ENCODE peak calls at places on chromosomes 4 and X, in four cellular contexts. P, X, Z and K are unnamed samples.
A peak's percentile ranks its signal among the peaks of the same experiment; 100 is the strongest.

GRCh38 chr4:101183658-101184373 is 163.5 kb downstream of the PPP3CA start:
- DNase-seq in P (no peak), Z (no peak), X (no peak), K (no peak)

GRCh38 chr4:9867746-9868425 is 86.5 kb downstream of the DRD5 start:
- DNase-seq in X (no peak), P (no peak), Z (no peak), K (no peak)

GRCh38 chrX:140733766-140734342 is 24.3 kb downstream of the LINC00632 start:
- DNase-seq in P (peak; percentile 68), Z (no peak), X (peak; percentile 11), K (peak; percentile 11)

GRCh38 chr4:41883988-41884737 is 51.1 kb upstream of the TMEM33 start:
- DNase-seq in X (no peak), Z (no peak), P (no peak), K (no peak)

GRCh38 chr4:47531241-47531953 is 46.3 kb downstream of the ATP10D start:
- DNase-seq in P (peak; percentile 84), Z (peak; percentile 50), X (no peak), K (peak; percentile 81)

GRCh38 chr4:33709247-33709646 is 2535.1 kb downstream of the ARAP2 start:
- DNase-seq in Z (no peak), X (no peak), P (peak; percentile 67), K (no peak)

GRCh38 chr4:48970471-48970921 is 15.6 kb upstream of the CWH43 start:
- DNase-seq in Z (no peak), X (no peak), P (no peak), K (no peak)

GRCh38 chr4:20773144-20773997 is 73.1 kb downstream of the PACRGL start:
- DNase-seq in X (peak; percentile 38), P (peak; percentile 79), Z (no peak), K (peak; percentile 81)

GRCh38 chrX:46574337-46574940 is 874 bp downstream of the CHST7 start:
- DNase-seq in Z (no peak), X (no peak), P (peak; percentile 37), K (peak; percentile 29)

GRCh38 chrX:81377329-81377728 is 175.4 kb downstream of the SH3BGRL start:
- DNase-seq in P (peak; percentile 45), Z (no peak), X (no peak), K (peak; percentile 36)

GRCh38 chr4:10083331-10083769 is 33.2 kb downstream of the WDR1 start:
- DNase-seq in X (peak; percentile 9), P (no peak), Z (no peak), K (no peak)

GRCh38 chr4:78653655-78654054 is 102.1 kb downstream of the ANXA3 start:
- DNase-seq in X (no peak), Z (no peak), P (no peak), K (peak; percentile 44)

GRCh38 chr4:38166082-38166481 is 205.9 kb downstream of the PTTG2 start:
- DNase-seq in Z (no peak), X (no peak), P (no peak), K (no peak)
- TF ChIP-seq CTCF in Z (no peak), X (no peak), P (no peak), K (no peak)

DNA sequence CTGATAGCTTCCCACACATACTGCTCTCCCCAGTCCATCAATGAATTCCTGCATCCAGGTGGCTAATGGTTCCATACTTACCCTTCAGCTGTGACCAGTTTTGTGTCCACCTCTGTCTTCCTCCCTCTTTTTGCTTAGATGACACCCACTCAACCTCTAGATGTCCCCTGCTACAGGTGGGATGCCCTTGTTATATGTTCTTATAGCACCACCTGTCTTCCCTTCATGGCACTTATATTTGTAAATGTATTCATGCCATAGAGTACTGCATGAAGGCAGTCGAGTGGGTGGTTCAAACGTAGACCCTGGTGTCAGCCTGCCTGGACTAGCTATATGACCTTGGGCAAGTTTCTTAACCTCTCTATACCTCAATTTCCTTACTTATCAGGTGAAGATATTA is 6.5 kb upstream of the USP46 start:
- DNase-seq in X (no peak), Z (no peak), P (no peak), K (peak; percentile 47)
- TF ChIP-seq CTCF in X (no peak), Z (no peak), P (peak; percentile 16), K (no peak)

DNA sequence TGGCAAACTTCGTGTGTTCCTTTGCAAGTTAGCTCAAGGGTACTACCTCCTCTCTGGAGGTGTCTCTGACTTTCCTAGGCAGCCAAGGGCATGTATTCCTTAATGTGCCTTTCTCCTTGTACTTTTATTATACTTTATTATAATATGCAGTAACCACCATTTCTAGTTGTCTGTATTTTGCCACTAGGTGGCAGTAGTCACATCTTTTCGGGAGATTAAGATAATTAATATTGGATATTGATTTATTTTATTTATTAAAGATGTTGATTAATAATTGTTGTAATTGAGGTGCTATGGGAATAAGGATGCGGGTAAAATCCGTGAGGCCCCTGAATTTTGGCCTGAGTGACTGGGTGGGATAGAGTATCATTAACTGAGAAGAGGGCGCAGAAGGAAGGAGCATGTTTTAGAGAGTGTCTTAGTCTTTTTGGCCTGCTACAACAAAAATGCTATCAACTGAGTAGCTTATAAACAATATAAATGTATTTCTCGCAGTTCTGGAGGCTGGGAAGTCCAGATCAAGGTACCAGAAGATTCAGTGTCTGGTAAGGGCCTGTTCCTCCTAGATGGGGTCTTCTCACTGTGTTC is 153.3 kb downstream of the TMEM164 start:
- DNase-seq in X (no peak), P (no peak), Z (no peak), K (no peak)
- TF ChIP-seq CTCF in X (peak; percentile 54), P (peak; percentile 33), Z (peak; percentile 33), K (no peak)

GRCh38 chr4:12041828-12042227 is 613.1 kb upstream of the HS3ST1 start:
- DNase-seq in Z (no peak), P (peak; percentile 52), X (no peak), K (no peak)
- TF ChIP-seq CTCF in Z (no peak), P (peak; percentile 42), X (no peak), K (no peak)